ENCODE peak calls at places on chromosomes 7 and 10, in five cellular contexts. I, F, N, A and O are unnamed samples.
A peak's percentile ranks its signal among the peaks of the same experiment; 100 is the strongest.

GRCh38 chr7:24840543-24840942 is 83.3 kb upstream of the GSDME start:
- DNase-seq in F (no peak), I (no peak), A (no peak), N (no peak), O (no peak)

GRCh38 chr7:98863601-98864000 is 6.2 kb downstream of the TMEM130 start:
- DNase-seq in I (no peak), N (no peak), A (no peak), F (no peak), O (no peak)

GRCh38 chr10:72425133-72425532 is 70.4 kb upstream of the DNAJB12 start:
- DNase-seq in A (no peak), F (no peak), N (no peak), I (no peak), O (no peak)

GRCh38 chr7:100693312-100694195 is 496 bp downstream of the GIGYF1 start:
- DNase-seq in I (peak; percentile 89), N (no peak), A (no peak), F (peak; percentile 69), O (no peak)

GRCh38 chr7:113918946-113919345 is at the start of gene PPP1R3A:
- DNase-seq in N (no peak), I (no peak), F (no peak), A (no peak), O (no peak)

GRCh38 chr10:98170249-98171117 is 36.0 kb downstream of the R3HCC1L start:
- DNase-seq in F (no peak), A (no peak), N (peak; percentile 38), I (peak; percentile 43), O (no peak)

GRCh38 chr10:11178606-11179221 is 161.0 kb downstream of the CELF2 start:
- DNase-seq in I (peak; percentile 21), F (no peak), N (peak; percentile 73), A (no peak), O (no peak)

GRCh38 chr7:32161708-32162107 is 91.5 kb upstream of the PDE1C start:
- DNase-seq in A (no peak), N (no peak), F (no peak), I (no peak), O (no peak)

GRCh38 chr7:79548616-79549206 is 95.2 kb upstream of the MAGI2 start:
- DNase-seq in I (no peak), A (no peak), N (no peak), F (no peak), O (no peak)

GRCh38 chr7:139853576-139854511 is 24.8 kb downstream of the TBXAS1 start:
- DNase-seq in A (no peak), I (no peak), F (peak; percentile 73), N (peak; percentile 44), O (no peak)

GRCh38 chr7:28069788-28070187 is 110.8 kb downstream of the JAZF1 start:
- DNase-seq in F (peak; percentile 92), I (no peak), A (no peak), N (peak; percentile 26), O (peak; percentile 68)

GRCh38 chr7:114923403-114923713 is 1.5 kb downstream of the MDFIC start:
- DNase-seq in A (no peak), N (no peak), F (no peak), I (no peak), O (no peak)

GRCh38 chr10:104041891-104042535 is 43.7 kb downstream of the COL17A1 start:
- DNase-seq in F (no peak), N (no peak), I (no peak), A (no peak), O (no peak)

GRCh38 chr7:122518488-122518887 is 180.4 kb downstream of the RNF133 start:
- DNase-seq in A (no peak), F (no peak), I (no peak), N (no peak), O (no peak)

GRCh38 chr7:49229246-49229645 is 304.9 kb downstream of the CDC14C start:
- DNase-seq in I (no peak), N (no peak), A (no peak), F (no peak), O (no peak)

GRCh38 chr7:152925412-152926147 is 166.0 kb downstream of the ACTR3B start:
- DNase-seq in A (peak; percentile 82), I (peak; percentile 83), N (no peak), F (no peak), O (no peak)

GRCh38 chr10:49298990-49299815 is at the start of gene C10orf71:
- DNase-seq in I (peak; percentile 36), A (no peak), F (peak; percentile 57), N (no peak), O (no peak)

GRCh38 chr10:78630944-78631838 is 437.6 kb upstream of the ZMIZ1 start:
- DNase-seq in I (no peak), A (no peak), N (no peak), F (no peak), O (no peak)

GRCh38 chr7:156043435-156044123 is 231.3 kb upstream of the SHH start:
- DNase-seq in A (no peak), I (no peak), N (no peak), F (no peak), O (peak; percentile 36)
- TF ChIP-seq EP300 in A (no peak), I (no peak), N (no peak), F (no peak), O (no peak)

GRCh38 chr10:80493482-80494021 is 39.4 kb downstream of the TSPAN14 start:
- DNase-seq in N (no peak), I (no peak), A (no peak), F (no peak), O (no peak)
- H3K4me3 ChIP-seq in N (no peak overlapping the region), I (no peak overlapping the region), A (no peak overlapping the region), F (no peak overlapping the region), O (no peak overlapping the region)

GRCh38 chr7:34452363-34452762 is 205.7 kb upstream of the NPSR1 start:
- DNase-seq in N (no peak), I (no peak), F (no peak), A (no peak), O (no peak)

GRCh38 chr7:34453150-34453549 is 204.9 kb upstream of the NPSR1 start:
- DNase-seq in A (no peak), F (no peak), I (no peak), N (no peak), O (no peak)

GRCh38 chr7:34451183-34451582 is 206.8 kb upstream of the NPSR1 start:
- DNase-seq in I (no peak), N (no peak), F (no peak), A (no peak), O (no peak)

GRCh38 chr7:34449765-34450164 is 208.3 kb upstream of the NPSR1 start:
- DNase-seq in A (no peak), F (no peak), N (no peak), I (no peak), O (no peak)

GRCh38 chr7:34451923-34452322 is 206.1 kb upstream of the NPSR1 start:
- DNase-seq in I (no peak), F (no peak), N (no peak), A (no peak), O (no peak)
- TF ChIP-seq EP300 in I (no peak), F (no peak), N (no peak), A (no peak), O (no peak)

DNA sequence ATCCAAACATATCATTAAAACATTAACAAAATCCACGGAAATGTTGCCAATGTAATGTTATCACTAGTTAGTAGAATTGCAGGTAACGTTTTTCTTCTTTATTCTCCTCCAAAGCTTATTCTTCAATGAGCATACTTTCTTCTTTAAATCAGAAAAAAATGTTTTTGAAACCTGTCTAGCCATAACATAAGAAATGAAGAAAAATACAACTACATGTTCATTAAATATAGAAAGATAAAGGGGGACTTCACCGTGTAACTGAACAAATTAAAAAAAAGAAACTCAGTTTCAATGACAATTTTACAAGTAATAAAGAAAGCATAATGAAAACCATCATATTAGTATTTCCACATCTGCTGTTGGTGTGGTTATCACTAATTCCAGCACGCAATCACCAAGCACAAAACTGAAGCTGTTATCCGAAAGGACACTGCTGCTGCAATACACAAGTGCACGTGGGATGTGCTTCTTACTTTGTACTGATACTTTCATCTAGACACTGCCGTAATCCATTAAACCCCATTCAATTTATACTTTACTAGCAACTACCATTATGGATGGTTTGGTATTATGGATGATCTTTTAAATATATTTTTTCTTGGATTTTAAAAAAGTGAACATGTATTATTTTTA is 9.6 kb downstream of the ESYT2 start:
- DNase-seq in N (no peak), A (no peak), I (no peak), F (no peak), O (no peak)
- H3K4me3 ChIP-seq in N (no peak overlapping the region), A (no peak overlapping the region), I (no peak overlapping the region), F (no peak overlapping the region), O (no peak overlapping the region)